ENCODE peak calls at places on chromosomes 11 and 22, in six cellular contexts. D is cerebellar nuclear complex; I is stimulated activated naive CD8-positive, alpha-beta T cell treated with anti-CD3 and anti-CD28 coated beads, Interleukin-15, Interleukin-2, amounts not matched to agents 100 U/mL and 50 U/mL, for 24 hours; R is AG09309; J is occipital lobe; W is bronchial epithelial cell. Q is an unnamed sample.

GRCh38 chr11:10588904-10589303 is 20.4 kb upstream of the LYVE1 start:
- DNase-seq in D (no peak), R (no peak), I (no peak), J (no peak), W (peak), Q (no peak)

GRCh38 chr11:126331286-126331685 is 24.2 kb upstream of the ST3GAL4 start:
- DNase-seq in D (no peak), R (no peak), I (no peak), W (no peak), J (no peak), Q (no peak)

GRCh38 chr22:47233316-47234243 is 471.1 kb downstream of the TBC1D22A start:
- DNase-seq in D (no peak), R (no peak), W (no peak), I (no peak), J (no peak), Q (no peak)

GRCh38 chr11:76728778-76729177 is 54.4 kb upstream of the TSKU start:
- DNase-seq in W (peak), I (no peak), D (no peak), R (no peak), J (no peak), Q (no peak)

GRCh38 chr11:13224324-13224723 is 53.3 kb upstream of the BMAL1 start:
- DNase-seq in D (no peak), R (no peak), I (no peak), W (peak), J (no peak), Q (no peak)

GRCh38 chr11:73983764-73984543 is 1.3 kb upstream of the UCP2 start:
- DNase-seq in R (no peak), W (no peak), I (no peak), J (no peak), D (no peak), Q (no peak)

GRCh38 chr11:60985991-60986915 is 14.8 kb downstream of the CD6 start:
- DNase-seq in I (peak), W (peak), R (no peak), J (no peak), D (no peak), Q (no peak)

GRCh38 chr22:44205713-44206645 is 25.3 kb downstream of the PARVG start:
- DNase-seq in D (no peak), I (no peak), R (no peak), W (no peak), J (no peak), Q (no peak)

GRCh38 chr11:125944350-125945010 is 1.4 kb upstream of the VSIG10L2 start:
- DNase-seq in I (no peak), D (no peak), J (no peak), W (no peak), R (no peak), Q (no peak)

GRCh38 chr22:50473088-50473487 is 1.7 kb downstream of the SBF1 start:
- DNase-seq in R (no peak), I (peak), D (no peak), J (no peak), W (peak), Q (no peak)

GRCh38 chr22:44924098-44924497 is 85.7 kb downstream of the PHF21B start:
- DNase-seq in D (no peak), J (no peak), I (no peak), R (no peak), W (no peak), Q (no peak)

GRCh38 chr11:8282621-8283509 is 19.2 kb upstream of the LMO1 start:
- DNase-seq in D (no peak), I (no peak), W (no peak), R (no peak), J (no peak), Q (no peak)

GRCh38 chr11:11659567-11660341 is 37.9 kb upstream of the GALNT18 start:
- DNase-seq in W (no peak), J (no peak), D (peak), I (no peak), R (no peak), Q (no peak)

GRCh38 chr11:127247261-127247660 is 246.7 kb upstream of the KIRREL3 start:
- DNase-seq in I (no peak), R (no peak), D (no peak), W (no peak), J (no peak), Q (peak)

GRCh38 chr22:38841211-38841610 is 2.6 kb downstream of the NPTXR start:
- DNase-seq in R (no peak), W (no peak), J (no peak), I (no peak), D (no peak), Q (no peak)

GRCh38 chr11:95434489-95435057 is 203.6 kb upstream of the SESN3 start:
- DNase-seq in J (no peak), R (no peak), I (no peak), D (no peak), W (no peak), Q (no peak)

GRCh38 chr11:45560153-45560934 is 105.1 kb downstream of the CHST1 start:
- DNase-seq in J (no peak), I (no peak), W (no peak), D (no peak), R (no peak), Q (no peak)

GRCh38 chr11:8103909-8104308 is 22.9 kb downstream of the TUB start:
- DNase-seq in I (no peak), R (no peak), W (no peak), J (no peak), D (no peak), Q (no peak)

GRCh38 chr22:39808087-39808486 is 85.5 kb downstream of the ENTHD1 start:
- DNase-seq in J (no peak), W (peak), I (peak), R (no peak), D (no peak), Q (no peak)

GRCh38 chr22:45235851-45236342 is 4.8 kb downstream of the KIAA0930 start:
- DNase-seq in J (no peak), R (no peak), D (no peak), W (no peak), I (no peak), Q (no peak)

GRCh38 chr11:109914038-109914437 is 179.2 kb upstream of the ZC3H12C start:
- DNase-seq in W (peak), D (no peak), J (no peak), I (no peak), R (no peak), Q (no peak)